ENCODE peak calls at places on chromosome 2, in five cellular contexts. One of them, this sample, is unnamed.

GRCh38 chr2:27588308-27588707 is 5.5 kb downstream of the ZNF512 start:
- DNase-seq in adrenal gland: no peak
- DNase-seq in H54: no peak
- DNase-seq in NCI-H1694: no peak
- DNase-seq in activated CD4-positive, CD25-positive, alpha-beta regulatory T cell treated with anti-CD3 and anti-CD28 coated beads, Interleukin-2, amount 50 U/mL, for 72 hours: no peak
- DNase-seq in this sample: peak

GRCh38 chr2:53455094-53455493 is 312.5 kb upstream of the CHAC2 start:
- DNase-seq in activated CD4-positive, CD25-positive, alpha-beta regulatory T cell treated with anti-CD3 and anti-CD28 coated beads, Interleukin-2, amount 50 U/mL, for 72 hours: no peak
- DNase-seq in H54: no peak
- DNase-seq in adrenal gland: no peak
- DNase-seq in NCI-H1694: no peak
- DNase-seq in this sample: no peak

GRCh38 chr2:162233197-162233596 is 10.0 kb downstream of the FAP start:
- DNase-seq in NCI-H1694: no peak
- DNase-seq in activated CD4-positive, CD25-positive, alpha-beta regulatory T cell treated with anti-CD3 and anti-CD28 coated beads, Interleukin-2, amount 50 U/mL, for 72 hours: no peak
- DNase-seq in adrenal gland: no peak
- DNase-seq in H54: no peak
- DNase-seq in this sample: peak

GRCh38 chr2:46644690-46645385 is 165.5 kb downstream of the TMEM247 start:
- DNase-seq in NCI-H1694: no peak
- DNase-seq in adrenal gland: no peak
- DNase-seq in H54: no peak
- DNase-seq in activated CD4-positive, CD25-positive, alpha-beta regulatory T cell treated with anti-CD3 and anti-CD28 coated beads, Interleukin-2, amount 50 U/mL, for 72 hours: no peak
- DNase-seq in this sample: no peak

GRCh38 chr2:147398301-147398700 is 446.5 kb upstream of the ACVR2A start:
- DNase-seq in activated CD4-positive, CD25-positive, alpha-beta regulatory T cell treated with anti-CD3 and anti-CD28 coated beads, Interleukin-2, amount 50 U/mL, for 72 hours: no peak
- DNase-seq in NCI-H1694: no peak
- DNase-seq in adrenal gland: no peak
- DNase-seq in H54: no peak
- DNase-seq in this sample: no peak

GRCh38 chr2:101038455-101039255 is 36.6 kb downstream of the RPL31 start:
- DNase-seq in activated CD4-positive, CD25-positive, alpha-beta regulatory T cell treated with anti-CD3 and anti-CD28 coated beads, Interleukin-2, amount 50 U/mL, for 72 hours: no peak
- DNase-seq in NCI-H1694: no peak
- DNase-seq in H54: no peak
- DNase-seq in adrenal gland: no peak
- DNase-seq in this sample: peak

GRCh38 chr2:186590538-186591441 is 934 bp downstream of the ITGAV start:
- DNase-seq in H54: peak
- DNase-seq in adrenal gland: peak
- DNase-seq in NCI-H1694: peak
- DNase-seq in activated CD4-positive, CD25-positive, alpha-beta regulatory T cell treated with anti-CD3 and anti-CD28 coated beads, Interleukin-2, amount 50 U/mL, for 72 hours: no peak
- DNase-seq in this sample: peak

GRCh38 chr2:279956-280654 is 7.8 kb downstream of the ALKAL2 start:
- DNase-seq in H54: no peak
- DNase-seq in adrenal gland: no peak
- DNase-seq in NCI-H1694: no peak
- DNase-seq in activated CD4-positive, CD25-positive, alpha-beta regulatory T cell treated with anti-CD3 and anti-CD28 coated beads, Interleukin-2, amount 50 U/mL, for 72 hours: no peak
- DNase-seq in this sample: no peak

GRCh38 chr2:121286506-121286905 is 1.5 kb upstream of the TFCP2L1 start:
- DNase-seq in H54: no peak
- DNase-seq in activated CD4-positive, CD25-positive, alpha-beta regulatory T cell treated with anti-CD3 and anti-CD28 coated beads, Interleukin-2, amount 50 U/mL, for 72 hours: no peak
- DNase-seq in NCI-H1694: no peak
- DNase-seq in adrenal gland: no peak
- DNase-seq in this sample: no peak

GRCh38 chr2:74499269-74499939 is at the start of gene LBX2:
- DNase-seq in adrenal gland: no peak
- DNase-seq in activated CD4-positive, CD25-positive, alpha-beta regulatory T cell treated with anti-CD3 and anti-CD28 coated beads, Interleukin-2, amount 50 U/mL, for 72 hours: no peak
- DNase-seq in NCI-H1694: no peak
- DNase-seq in H54: no peak
- DNase-seq in this sample: no peak

GRCh38 chr2:36352024-36352398 is 3.6 kb upstream of the CRIM1 start:
- DNase-seq in NCI-H1694: peak
- DNase-seq in adrenal gland: no peak
- DNase-seq in H54: no peak
- DNase-seq in activated CD4-positive, CD25-positive, alpha-beta regulatory T cell treated with anti-CD3 and anti-CD28 coated beads, Interleukin-2, amount 50 U/mL, for 72 hours: no peak
- DNase-seq in this sample: peak

GRCh38 chr2:35830833-35831232 is 524.7 kb upstream of the CRIM1 start:
- DNase-seq in activated CD4-positive, CD25-positive, alpha-beta regulatory T cell treated with anti-CD3 and anti-CD28 coated beads, Interleukin-2, amount 50 U/mL, for 72 hours: no peak
- DNase-seq in adrenal gland: no peak
- DNase-seq in H54: no peak
- DNase-seq in NCI-H1694: no peak
- DNase-seq in this sample: no peak

GRCh38 chr2:71613953-71614925 is 160.9 kb downstream of the DYSF start:
- DNase-seq in activated CD4-positive, CD25-positive, alpha-beta regulatory T cell treated with anti-CD3 and anti-CD28 coated beads, Interleukin-2, amount 50 U/mL, for 72 hours: peak
- DNase-seq in H54: no peak
- DNase-seq in adrenal gland: peak
- DNase-seq in NCI-H1694: no peak
- DNase-seq in this sample: no peak

GRCh38 chr2:100731535-100731981 is 88.4 kb upstream of the NPAS2 start:
- DNase-seq in H54: no peak
- DNase-seq in NCI-H1694: no peak
- DNase-seq in adrenal gland: no peak
- DNase-seq in activated CD4-positive, CD25-positive, alpha-beta regulatory T cell treated with anti-CD3 and anti-CD28 coated beads, Interleukin-2, amount 50 U/mL, for 72 hours: no peak
- DNase-seq in this sample: peak

GRCh38 chr2:180291060-180291459 is 284.0 kb upstream of the CWC22 start:
- DNase-seq in adrenal gland: no peak
- DNase-seq in H54: no peak
- DNase-seq in NCI-H1694: no peak
- DNase-seq in activated CD4-positive, CD25-positive, alpha-beta regulatory T cell treated with anti-CD3 and anti-CD28 coated beads, Interleukin-2, amount 50 U/mL, for 72 hours: no peak
- DNase-seq in this sample: peak

GRCh38 chr2:195734395-195734794 is 77.4 kb downstream of the SLC39A10 start:
- DNase-seq in activated CD4-positive, CD25-positive, alpha-beta regulatory T cell treated with anti-CD3 and anti-CD28 coated beads, Interleukin-2, amount 50 U/mL, for 72 hours: no peak
- DNase-seq in H54: no peak
- DNase-seq in adrenal gland: no peak
- DNase-seq in NCI-H1694: no peak
- DNase-seq in this sample: no peak

GRCh38 chr2:6863792-6864191 is 1.9 kb downstream of the CMPK2 start:
- DNase-seq in adrenal gland: no peak
- DNase-seq in NCI-H1694: no peak
- DNase-seq in activated CD4-positive, CD25-positive, alpha-beta regulatory T cell treated with anti-CD3 and anti-CD28 coated beads, Interleukin-2, amount 50 U/mL, for 72 hours: no peak
- DNase-seq in H54: no peak
- DNase-seq in this sample: no peak

GRCh38 chr2:182906454-182906853 is 40.0 kb upstream of the FRZB start:
- DNase-seq in H54: no peak
- DNase-seq in NCI-H1694: no peak
- DNase-seq in activated CD4-positive, CD25-positive, alpha-beta regulatory T cell treated with anti-CD3 and anti-CD28 coated beads, Interleukin-2, amount 50 U/mL, for 72 hours: no peak
- DNase-seq in adrenal gland: no peak
- DNase-seq in this sample: no peak

GRCh38 chr2:95389256-95390119 is 13.0 kb upstream of the FAHD2A start:
- DNase-seq in NCI-H1694: no peak
- DNase-seq in H54: peak
- DNase-seq in activated CD4-positive, CD25-positive, alpha-beta regulatory T cell treated with anti-CD3 and anti-CD28 coated beads, Interleukin-2, amount 50 U/mL, for 72 hours: peak
- DNase-seq in adrenal gland: no peak
- DNase-seq in this sample: peak

GRCh38 chr2:234950730-234951385 is 959 bp upstream of the SH3BP4 start:
- DNase-seq in activated CD4-positive, CD25-positive, alpha-beta regulatory T cell treated with anti-CD3 and anti-CD28 coated beads, Interleukin-2, amount 50 U/mL, for 72 hours: no peak
- DNase-seq in adrenal gland: no peak
- DNase-seq in NCI-H1694: no peak
- DNase-seq in H54: no peak
- DNase-seq in this sample: peak

GRCh38 chr2:100571668-100572067 is 8.9 kb downstream of the PDCL3 start:
- DNase-seq in adrenal gland: no peak
- DNase-seq in NCI-H1694: no peak
- DNase-seq in activated CD4-positive, CD25-positive, alpha-beta regulatory T cell treated with anti-CD3 and anti-CD28 coated beads, Interleukin-2, amount 50 U/mL, for 72 hours: no peak
- DNase-seq in H54: no peak
- DNase-seq in this sample: no peak

GRCh38 chr2:215692387-215693079 is 256.7 kb upstream of the FN1 start:
- DNase-seq in NCI-H1694: no peak
- DNase-seq in activated CD4-positive, CD25-positive, alpha-beta regulatory T cell treated with anti-CD3 and anti-CD28 coated beads, Interleukin-2, amount 50 U/mL, for 72 hours: no peak
- DNase-seq in H54: no peak
- DNase-seq in adrenal gland: no peak
- DNase-seq in this sample: peak

GRCh38 chr2:12636837-12637581 is 79.7 kb upstream of the TRIB2 start:
- DNase-seq in NCI-H1694: no peak
- DNase-seq in activated CD4-positive, CD25-positive, alpha-beta regulatory T cell treated with anti-CD3 and anti-CD28 coated beads, Interleukin-2, amount 50 U/mL, for 72 hours: no peak
- DNase-seq in adrenal gland: no peak
- DNase-seq in H54: no peak
- DNase-seq in this sample: no peak

GRCh38 chr2:205534997-205535396 is 147.3 kb upstream of the NRP2 start:
- DNase-seq in NCI-H1694: no peak
- DNase-seq in H54: no peak
- DNase-seq in adrenal gland: no peak
- DNase-seq in activated CD4-positive, CD25-positive, alpha-beta regulatory T cell treated with anti-CD3 and anti-CD28 coated beads, Interleukin-2, amount 50 U/mL, for 72 hours: no peak
- DNase-seq in this sample: no peak

GRCh38 chr2:144322379-144322778 is 197.5 kb downstream of the ZEB2 start:
- DNase-seq in H54: no peak
- DNase-seq in activated CD4-positive, CD25-positive, alpha-beta regulatory T cell treated with anti-CD3 and anti-CD28 coated beads, Interleukin-2, amount 50 U/mL, for 72 hours: no peak
- DNase-seq in NCI-H1694: no peak
- DNase-seq in adrenal gland: no peak
- DNase-seq in this sample: no peak

GRCh38 chr2:201467666-201468065 is 16.1 kb downstream of the STRADB start:
- DNase-seq in activated CD4-positive, CD25-positive, alpha-beta regulatory T cell treated with anti-CD3 and anti-CD28 coated beads, Interleukin-2, amount 50 U/mL, for 72 hours: no peak
- DNase-seq in NCI-H1694: no peak
- DNase-seq in H54: no peak
- DNase-seq in adrenal gland: no peak
- DNase-seq in this sample: peak

GRCh38 chr2:173750831-173751230 is 214.3 kb downstream of the SP3 start:
- DNase-seq in NCI-H1694: no peak
- DNase-seq in activated CD4-positive, CD25-positive, alpha-beta regulatory T cell treated with anti-CD3 and anti-CD28 coated beads, Interleukin-2, amount 50 U/mL, for 72 hours: no peak
- DNase-seq in H54: no peak
- DNase-seq in adrenal gland: no peak
- DNase-seq in this sample: no peak

GRCh38 chr2:100013892-100014677 is 128.3 kb downstream of the AFF3 start:
- DNase-seq in activated CD4-positive, CD25-positive, alpha-beta regulatory T cell treated with anti-CD3 and anti-CD28 coated beads, Interleukin-2, amount 50 U/mL, for 72 hours: no peak
- DNase-seq in NCI-H1694: no peak
- DNase-seq in adrenal gland: peak
- DNase-seq in H54: peak
- DNase-seq in this sample: peak

GRCh38 chr2:179377296-179377695 is 112.7 kb upstream of the SESTD1 start:
- DNase-seq in activated CD4-positive, CD25-positive, alpha-beta regulatory T cell treated with anti-CD3 and anti-CD28 coated beads, Interleukin-2, amount 50 U/mL, for 72 hours: no peak
- DNase-seq in adrenal gland: no peak
- DNase-seq in NCI-H1694: no peak
- DNase-seq in H54: no peak
- DNase-seq in this sample: peak

GRCh38 chr2:234488913-234489451 is 7.9 kb downstream of the ARL4C start:
- DNase-seq in activated CD4-positive, CD25-positive, alpha-beta regulatory T cell treated with anti-CD3 and anti-CD28 coated beads, Interleukin-2, amount 50 U/mL, for 72 hours: peak
- DNase-seq in H54: no peak
- DNase-seq in adrenal gland: no peak
- DNase-seq in NCI-H1694: no peak
- DNase-seq in this sample: peak

GRCh38 chr2:15307526-15307925 is 253.6 kb downstream of the NBAS start:
- DNase-seq in activated CD4-positive, CD25-positive, alpha-beta regulatory T cell treated with anti-CD3 and anti-CD28 coated beads, Interleukin-2, amount 50 U/mL, for 72 hours: no peak
- DNase-seq in NCI-H1694: no peak
- DNase-seq in adrenal gland: no peak
- DNase-seq in H54: no peak
- DNase-seq in this sample: no peak

GRCh38 chr2:107775791-107776190 is 50.9 kb upstream of the RGPD4 start:
- DNase-seq in NCI-H1694: no peak
- DNase-seq in H54: no peak
- DNase-seq in activated CD4-positive, CD25-positive, alpha-beta regulatory T cell treated with anti-CD3 and anti-CD28 coated beads, Interleukin-2, amount 50 U/mL, for 72 hours: no peak
- DNase-seq in adrenal gland: no peak
- DNase-seq in this sample: no peak

GRCh38 chr2:28274911-28275685 is 117.6 kb upstream of the FOSL2 start:
- DNase-seq in activated CD4-positive, CD25-positive, alpha-beta regulatory T cell treated with anti-CD3 and anti-CD28 coated beads, Interleukin-2, amount 50 U/mL, for 72 hours: no peak
- DNase-seq in adrenal gland: no peak
- DNase-seq in NCI-H1694: no peak
- DNase-seq in H54: peak
- DNase-seq in this sample: peak

GRCh38 chr2:121074322-121074932 is 210.6 kb downstream of the TFCP2L1 start:
- DNase-seq in H54: no peak
- DNase-seq in adrenal gland: no peak
- DNase-seq in activated CD4-positive, CD25-positive, alpha-beta regulatory T cell treated with anti-CD3 and anti-CD28 coated beads, Interleukin-2, amount 50 U/mL, for 72 hours: no peak
- DNase-seq in NCI-H1694: no peak
- DNase-seq in this sample: no peak

GRCh38 chr2:100646039-100646438 is 83.2 kb downstream of the PDCL3 start:
- DNase-seq in adrenal gland: no peak
- DNase-seq in NCI-H1694: no peak
- DNase-seq in activated CD4-positive, CD25-positive, alpha-beta regulatory T cell treated with anti-CD3 and anti-CD28 coated beads, Interleukin-2, amount 50 U/mL, for 72 hours: no peak
- DNase-seq in H54: no peak
- DNase-seq in this sample: no peak